ENCODE peak calls at places on chromosomes 7 and 10, in four cellular contexts. T, Z, Y and M are unnamed samples.
A peak's percentile ranks its signal among the peaks of the same experiment; 100 is the strongest.

GRCh38 chr10:14815681-14816080 is 22.2 kb downstream of the CDNF start:
- DNase-seq in T (no peak), Z (no peak), Y (no peak), M (peak; percentile 39)

GRCh38 chr7:2545746-2546425 is 9.4 kb downstream of the BRAT1 start:
- DNase-seq in Y (no peak), T (no peak), Z (no peak), M (no peak)

GRCh38 chr10:45379303-45379726 is 5.3 kb downstream of the ALOX5 start:
- DNase-seq in T (no peak), Y (no peak), Z (no peak), M (no peak)

GRCh38 chr10:42242135-42242805 is 396.1 kb downstream of the ZNF33B start:
- DNase-seq in T (no peak), Y (peak; percentile 24), Z (peak; percentile 3), M (no peak)

GRCh38 chr10:18418579-18419210 is 232.7 kb downstream of the NSUN6 start:
- DNase-seq in T (no peak), Z (no peak), Y (no peak), M (peak; percentile 82)

GRCh38 chr7:1156782-1157535 is 3.0 kb downstream of the ZFAND2A start:
- DNase-seq in Z (peak; percentile 19), T (no peak), Y (no peak), M (peak; percentile 52)

GRCh38 chr7:121204537-121204936 is 124.3 kb upstream of the WNT16 start:
- DNase-seq in Y (peak; percentile 20), T (no peak), Z (no peak), M (peak; percentile 32)

GRCh38 chr7:45153238-45153637 is 4.4 kb upstream of the RAMP3 start:
- DNase-seq in Z (peak; percentile 42), Y (no peak), T (no peak), M (peak; percentile 4)

GRCh38 chr7:140006600-140006999 is 56.2 kb downstream of the PARP12 start:
- DNase-seq in Z (no peak), T (no peak), Y (no peak), M (no peak)

GRCh38 chr7:66549466-66549865 is 79.2 kb upstream of the KCTD7 start:
- DNase-seq in Z (no peak), Y (no peak), T (no peak), M (no peak)

GRCh38 chr7:29254663-29255062 is 60.1 kb downstream of the CHN2 start:
- DNase-seq in Y (no peak), Z (no peak), T (no peak), M (no peak)

GRCh38 chr7:132518102-132518838 is 58.0 kb downstream of the PLXNA4 start:
- DNase-seq in T (no peak), Z (peak; percentile 77), Y (peak; percentile 52), M (no peak)

GRCh38 chr7:90303241-90303640 is 17.9 kb downstream of the FAM237B start:
- DNase-seq in T (no peak), Y (no peak), Z (no peak), M (no peak)

DNA sequence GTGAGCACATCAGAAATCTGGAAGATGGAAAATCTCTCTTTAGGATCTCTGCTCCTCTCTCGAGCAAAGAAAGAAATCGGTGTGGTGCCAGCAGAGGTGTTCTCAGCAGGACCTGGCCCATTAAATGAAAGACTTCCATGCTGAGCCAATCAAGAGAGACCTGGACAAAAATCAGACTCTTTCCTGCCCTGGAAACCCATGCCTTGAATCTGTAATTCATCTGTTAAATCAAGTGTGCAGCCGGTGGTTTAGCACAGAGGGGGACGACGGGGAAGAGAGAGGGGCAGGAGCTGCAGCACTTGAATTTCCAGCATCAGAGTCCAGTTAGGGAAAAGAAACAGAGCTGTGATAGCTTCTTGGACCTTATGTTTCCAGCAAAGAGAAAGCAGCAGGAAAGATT is 543.8 kb upstream of the GALNT17 start:
- DNase-seq in Z (no peak), T (no peak), Y (no peak), M (no peak)
- H3K4me2 ChIP-seq in Z (no peak overlapping the region), T (no peak overlapping the region), Y (no peak overlapping the region), M (no peak overlapping the region)

GRCh38 chr10:86113044-86113443 is 253.6 kb downstream of the GRID1 start:
- DNase-seq in Y (no peak), T (no peak), Z (no peak), M (no peak)
- TF ChIP-seq RCOR1 in Y (no peak), T (no peak), Z (no peak), M (no peak)

GRCh38 chr7:158125091-158125490 is 462.5 kb downstream of the PTPRN2 start:
- DNase-seq in Y (no peak), Z (no peak), T (no peak), M (no peak)

GRCh38 chr7:158125721-158126120 is 461.9 kb downstream of the PTPRN2 start:
- DNase-seq in T (no peak), Y (no peak), Z (no peak), M (no peak)

GRCh38 chr7:158123214-158123613 is 464.4 kb downstream of the PTPRN2 start:
- DNase-seq in Y (no peak), T (no peak), Z (no peak), M (no peak)

GRCh38 chr7:158124671-158125079 is 462.9 kb downstream of the PTPRN2 start:
- DNase-seq in Y (no peak), T (no peak), Z (no peak), M (no peak)

GRCh38 chr7:158123753-158124152 is 463.9 kb downstream of the PTPRN2 start:
- DNase-seq in T (no peak), Y (no peak), Z (no peak), M (no peak)
- H3K27me3 ChIP-seq in T (no peaks in the 10 kb centered on the region), Y (no peaks in the 10 kb centered on the region), Z (no peaks in the 10 kb centered on the region), M (no peaks in the 10 kb centered on the region)

GRCh38 chr10:51183783-51184182 is 109.5 kb downstream of the PRKG1 start:
- DNase-seq in T (no peak), Y (no peak), Z (no peak), M (no peak)

GRCh38 chr10:51180141-51180540 is 105.9 kb downstream of the PRKG1 start:
- DNase-seq in Y (no peak), Z (no peak), T (no peak), M (no peak)

GRCh38 chr10:51176976-51177690 is 102.8 kb downstream of the PRKG1 start:
- DNase-seq in Z (no peak), Y (no peak), T (no peak), M (peak; percentile 77)

GRCh38 chr10:51178634-51179033 is 104.3 kb downstream of the PRKG1 start:
- DNase-seq in T (no peak), Y (no peak), Z (no peak), M (no peak)
- H3K4me2 ChIP-seq in T (no peak overlapping the region), Y (no peak overlapping the region), Z (no peak overlapping the region), M (no peak overlapping the region)

DNA sequence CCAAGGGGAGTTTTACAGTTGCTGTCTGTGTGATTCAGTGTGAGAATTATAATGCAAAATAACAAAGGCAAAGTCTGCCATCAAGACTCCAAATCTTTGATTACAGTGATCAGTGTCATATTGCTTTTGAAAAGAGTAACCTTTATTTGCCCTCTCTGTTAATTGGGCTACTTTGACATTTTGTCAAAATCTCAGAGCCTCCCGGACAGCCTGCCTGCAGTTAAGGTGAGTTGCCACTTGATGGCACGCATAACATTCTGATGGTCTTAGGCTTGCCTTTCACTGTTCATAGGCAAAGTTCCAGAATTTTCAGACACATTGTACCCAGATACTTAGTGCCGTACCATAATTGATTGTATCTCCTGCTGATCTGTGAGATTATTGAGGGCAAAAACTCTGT is 253.5 kb downstream of the ABCA13 start:
- DNase-seq in Z (no peak), T (no peak), Y (peak; percentile 14), M (peak; percentile 6)
- TF ChIP-seq RCOR1 in Z (no peak), T (no peak), Y (no peak), M (no peak)